ENCODE peak calls at places on chromosome 3, in eight cellular contexts. One of them, this sample, is unnamed.

GRCh38 chr3:155231792-155232191 is 61.7 kb downstream of the STRIT1 start:
- DNase-seq in colonic mucosa: no peak
- DNase-seq in esophagus squamous epithelium: no peak
- DNase-seq in heart left ventricle: no peak
- DNase-seq in GM23338: no peak
- DNase-seq in PC-9: no peak
- DNase-seq in right atrium auricular region: no peak
- DNase-seq in hepatocyte: no peak
- DNase-seq in this sample: no peak

GRCh38 chr3:45907769-45908705 is 21.7 kb downstream of the CCR9 start:
- DNase-seq in colonic mucosa: no peak
- DNase-seq in esophagus squamous epithelium: no peak
- DNase-seq in heart left ventricle: no peak
- DNase-seq in GM23338: no peak
- DNase-seq in PC-9: no peak
- DNase-seq in right atrium auricular region: no peak
- DNase-seq in hepatocyte: peak; percentile 64
- DNase-seq in this sample: no peak

GRCh38 chr3:127104586-127104985 is 88.3 kb upstream of the PRR23E start:
- DNase-seq in colonic mucosa: no peak
- DNase-seq in esophagus squamous epithelium: no peak
- DNase-seq in heart left ventricle: no peak
- DNase-seq in GM23338: no peak
- DNase-seq in PC-9: no peak
- DNase-seq in right atrium auricular region: no peak
- DNase-seq in hepatocyte: no peak
- DNase-seq in this sample: no peak

GRCh38 chr3:183301937-183302580 is 49.0 kb downstream of the B3GNT5 start:
- DNase-seq in colonic mucosa: no peak
- DNase-seq in esophagus squamous epithelium: no peak
- DNase-seq in heart left ventricle: no peak
- DNase-seq in GM23338: no peak
- DNase-seq in PC-9: no peak
- DNase-seq in right atrium auricular region: no peak
- DNase-seq in hepatocyte: no peak
- DNase-seq in this sample: peak; percentile 64

GRCh38 chr3:139107424-139108252 is 62.9 kb upstream of the PRR23C start:
- DNase-seq in colonic mucosa: no peak
- DNase-seq in esophagus squamous epithelium: no peak
- DNase-seq in heart left ventricle: no peak
- DNase-seq in GM23338: no peak
- DNase-seq in PC-9: no peak
- DNase-seq in right atrium auricular region: no peak
- DNase-seq in hepatocyte: no peak
- DNase-seq in this sample: no peak

GRCh38 chr3:147458995-147459704 is 50.0 kb downstream of the ZIC1 start:
- DNase-seq in colonic mucosa: no peak
- DNase-seq in esophagus squamous epithelium: no peak
- DNase-seq in heart left ventricle: no peak
- DNase-seq in GM23338: no peak
- DNase-seq in PC-9: no peak
- DNase-seq in right atrium auricular region: no peak
- DNase-seq in hepatocyte: no peak
- DNase-seq in this sample: no peak

GRCh38 chr3:57572096-57572495 is 16.0 kb downstream of the PDE12 start:
- DNase-seq in colonic mucosa: no peak
- DNase-seq in esophagus squamous epithelium: no peak
- DNase-seq in heart left ventricle: no peak
- DNase-seq in GM23338: no peak
- DNase-seq in PC-9: no peak
- DNase-seq in right atrium auricular region: no peak
- DNase-seq in hepatocyte: no peak
- DNase-seq in this sample: no peak

GRCh38 chr3:56086355-56086754 is 381.9 kb downstream of the ERC2 start:
- DNase-seq in colonic mucosa: no peak
- DNase-seq in esophagus squamous epithelium: no peak
- DNase-seq in heart left ventricle: no peak
- DNase-seq in GM23338: no peak
- DNase-seq in PC-9: no peak
- DNase-seq in right atrium auricular region: no peak
- DNase-seq in hepatocyte: no peak
- DNase-seq in this sample: no peak

GRCh38 chr3:40737343-40737742 is 212.6 kb downstream of the ZNF621 start:
- DNase-seq in colonic mucosa: no peak
- DNase-seq in esophagus squamous epithelium: no peak
- DNase-seq in heart left ventricle: no peak
- DNase-seq in GM23338: no peak
- DNase-seq in PC-9: no peak
- DNase-seq in right atrium auricular region: no peak
- DNase-seq in hepatocyte: no peak
- DNase-seq in this sample: no peak

GRCh38 chr3:82807781-82808180 is 1046.3 kb upstream of the GBE1 start:
- DNase-seq in colonic mucosa: no peak
- DNase-seq in esophagus squamous epithelium: no peak
- DNase-seq in heart left ventricle: peak; percentile 47
- DNase-seq in GM23338: no peak
- DNase-seq in PC-9: no peak
- DNase-seq in right atrium auricular region: no peak
- DNase-seq in hepatocyte: no peak
- DNase-seq in this sample: no peak

GRCh38 chr3:188975612-188976314 is 196.0 kb upstream of the TPRG1 start:
- DNase-seq in colonic mucosa: no peak
- DNase-seq in esophagus squamous epithelium: no peak
- DNase-seq in heart left ventricle: no peak
- DNase-seq in GM23338: peak; percentile 22
- DNase-seq in PC-9: no peak
- DNase-seq in right atrium auricular region: no peak
- DNase-seq in hepatocyte: peak; percentile 28
- DNase-seq in this sample: peak; percentile 68

GRCh38 chr3:81302045-81302444 is 459.4 kb downstream of the GBE1 start:
- DNase-seq in colonic mucosa: peak; percentile 29
- DNase-seq in esophagus squamous epithelium: no peak
- DNase-seq in heart left ventricle: no peak
- DNase-seq in GM23338: peak; percentile 65
- DNase-seq in PC-9: peak; percentile 15
- DNase-seq in right atrium auricular region: no peak
- DNase-seq in hepatocyte: peak; percentile 67
- DNase-seq in this sample: peak; percentile 41

GRCh38 chr3:138284957-138285477 is 44.6 kb downstream of the NME9 start:
- DNase-seq in colonic mucosa: no peak
- DNase-seq in esophagus squamous epithelium: no peak
- DNase-seq in heart left ventricle: no peak
- DNase-seq in GM23338: peak; percentile 34
- DNase-seq in PC-9: no peak
- DNase-seq in right atrium auricular region: no peak
- DNase-seq in hepatocyte: no peak
- DNase-seq in this sample: no peak

GRCh38 chr3:172014145-172014544 is 25.2 kb upstream of the FNDC3B start:
- DNase-seq in colonic mucosa: no peak
- DNase-seq in esophagus squamous epithelium: no peak
- DNase-seq in heart left ventricle: no peak
- DNase-seq in GM23338: no peak
- DNase-seq in PC-9: no peak
- DNase-seq in right atrium auricular region: no peak
- DNase-seq in hepatocyte: no peak
- DNase-seq in this sample: no peak

GRCh38 chr3:107598926-107599754 is 76.4 kb downstream of the BBX start:
- DNase-seq in colonic mucosa: peak; percentile 68
- DNase-seq in esophagus squamous epithelium: no peak
- DNase-seq in heart left ventricle: peak; percentile 51
- DNase-seq in GM23338: peak; percentile 48
- DNase-seq in PC-9: no peak
- DNase-seq in right atrium auricular region: no peak
- DNase-seq in hepatocyte: peak; percentile 74
- DNase-seq in this sample: peak; percentile 49

GRCh38 chr3:12381199-12381598 is 92.3 kb downstream of the PPARG start:
- DNase-seq in colonic mucosa: no peak
- DNase-seq in esophagus squamous epithelium: no peak
- DNase-seq in heart left ventricle: no peak
- DNase-seq in GM23338: no peak
- DNase-seq in PC-9: no peak
- DNase-seq in right atrium auricular region: no peak
- DNase-seq in hepatocyte: no peak
- DNase-seq in this sample: no peak

DNA sequence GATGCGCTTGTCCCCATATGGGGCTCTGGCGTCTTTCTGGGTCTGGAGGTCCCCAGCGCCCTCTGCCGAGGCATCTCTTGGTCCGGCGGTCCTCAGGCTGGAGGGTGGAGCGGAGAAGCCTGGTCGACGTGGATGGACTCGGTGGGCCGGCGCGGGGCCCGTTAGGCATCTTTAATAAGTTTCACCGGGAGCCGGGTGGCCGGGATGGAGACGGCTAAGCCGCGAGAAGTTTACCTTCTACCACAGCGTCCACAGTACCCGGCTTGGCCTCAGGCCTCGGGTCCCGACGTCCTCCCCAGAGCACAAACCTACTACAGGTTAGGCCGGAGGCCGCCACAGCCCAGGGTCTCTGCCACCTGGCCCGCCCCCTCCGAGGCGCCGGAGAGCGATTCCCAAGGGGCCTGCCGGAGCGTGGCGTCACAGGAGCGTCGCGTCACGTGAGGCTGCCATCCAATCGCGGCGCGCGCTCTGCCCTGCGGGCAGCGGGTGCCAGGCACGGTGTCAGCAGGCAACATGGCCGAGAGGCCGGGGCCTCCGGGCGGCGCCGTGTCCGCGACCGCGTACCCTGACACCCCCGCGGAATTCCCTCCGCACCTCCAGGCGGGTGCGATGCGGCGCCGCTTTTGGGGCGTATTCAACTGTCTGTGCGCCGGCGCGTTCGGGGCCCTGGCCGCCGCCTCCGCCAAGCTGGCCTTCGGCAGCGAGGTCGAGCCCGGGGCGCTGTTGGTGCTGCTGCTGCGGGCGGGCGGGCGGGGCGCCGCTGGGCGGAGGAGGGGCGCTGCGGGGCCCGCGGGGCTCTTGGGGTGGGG is at the start of gene TMEM42:
- DNase-seq in colonic mucosa: peak; percentile 90
- DNase-seq in esophagus squamous epithelium: peak; percentile 24
- DNase-seq in heart left ventricle: peak; percentile 96
- DNase-seq in GM23338: peak; percentile 97
- DNase-seq in PC-9: peak; percentile 86
- DNase-seq in right atrium auricular region: peak; percentile 89
- DNase-seq in hepatocyte: peak; percentile 96
- DNase-seq in this sample: peak; percentile 65
- TF ChIP-seq CTCF in colonic mucosa: no peak
- TF ChIP-seq CTCF in esophagus squamous epithelium: no peak
- TF ChIP-seq CTCF in heart left ventricle: peak; percentile 9
- TF ChIP-seq CTCF in GM23338: peak; percentile 64
- TF ChIP-seq CTCF in PC-9: no peak
- TF ChIP-seq CTCF in right atrium auricular region: peak; percentile 6
- TF ChIP-seq CTCF in hepatocyte: no peak
- TF ChIP-seq CTCF in this sample: peak; percentile 35

DNA sequence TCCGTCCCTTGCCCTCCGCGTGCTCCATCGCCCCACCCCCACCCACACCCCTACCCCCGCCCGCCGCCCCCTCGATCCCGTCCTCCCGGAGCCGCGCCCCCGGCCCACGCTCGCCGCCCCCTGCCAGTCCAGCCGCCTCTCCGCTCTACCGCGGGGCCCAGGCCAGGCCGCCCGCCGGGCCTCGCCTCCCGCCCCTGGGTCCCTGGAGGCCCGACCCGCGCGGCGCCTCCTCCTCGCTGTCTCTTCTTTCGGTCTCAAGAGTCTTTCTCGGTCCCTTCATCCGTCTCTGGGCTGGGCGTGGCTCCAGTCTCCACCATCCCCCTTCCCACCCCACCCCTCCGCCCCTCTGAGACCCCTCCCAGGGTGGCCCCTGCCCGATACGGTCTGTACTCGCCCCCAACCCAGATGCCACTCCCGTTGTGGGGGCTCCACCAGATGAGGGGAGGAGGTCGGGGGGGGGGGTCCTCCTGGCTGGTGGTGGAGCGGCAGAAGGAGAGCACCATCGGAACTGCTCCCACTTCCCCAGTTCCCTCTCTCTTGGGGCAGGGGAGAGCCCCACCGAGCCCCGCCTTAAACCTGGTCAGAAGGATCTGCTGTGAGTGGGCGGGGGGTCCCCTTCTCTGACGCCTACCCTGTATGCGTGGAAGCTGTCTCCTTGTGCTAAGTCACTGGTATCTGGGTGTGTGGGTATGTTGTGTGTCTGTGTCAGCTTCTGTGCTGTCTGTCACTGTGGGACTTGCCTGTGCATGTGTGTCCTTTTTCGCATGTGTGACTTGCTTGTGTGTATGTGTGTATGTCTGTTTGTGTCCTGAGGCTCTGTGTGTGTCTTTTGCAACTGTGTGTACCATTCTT is 1.0 kb downstream of the PRKCD start:
- DNase-seq in colonic mucosa: peak; percentile 46
- DNase-seq in esophagus squamous epithelium: no peak
- DNase-seq in heart left ventricle: no peak
- DNase-seq in GM23338: peak; percentile 78
- DNase-seq in PC-9: no peak
- DNase-seq in right atrium auricular region: no peak
- DNase-seq in hepatocyte: peak; percentile 63
- DNase-seq in this sample: peak; percentile 39
- H3K4me1 ChIP-seq in colonic mucosa: peaks cover 8% of the 10 kb centered on the region
- H3K4me1 ChIP-seq in esophagus squamous epithelium: peaks cover 43% of the 10 kb centered on the region
- H3K4me1 ChIP-seq in heart left ventricle: peaks cover 10% of the 10 kb centered on the region
- H3K4me1 ChIP-seq in GM23338: peaks cover 26% of the 10 kb centered on the region
- H3K4me1 ChIP-seq in PC-9: peaks cover 46% of the 10 kb centered on the region
- H3K4me1 ChIP-seq in right atrium auricular region: peaks cover 62% of the 10 kb centered on the region
- H3K4me1 ChIP-seq in hepatocyte: peaks cover 38% of the 10 kb centered on the region
- H3K4me1 ChIP-seq in this sample: peaks cover 4% of the 10 kb centered on the region

DNA sequence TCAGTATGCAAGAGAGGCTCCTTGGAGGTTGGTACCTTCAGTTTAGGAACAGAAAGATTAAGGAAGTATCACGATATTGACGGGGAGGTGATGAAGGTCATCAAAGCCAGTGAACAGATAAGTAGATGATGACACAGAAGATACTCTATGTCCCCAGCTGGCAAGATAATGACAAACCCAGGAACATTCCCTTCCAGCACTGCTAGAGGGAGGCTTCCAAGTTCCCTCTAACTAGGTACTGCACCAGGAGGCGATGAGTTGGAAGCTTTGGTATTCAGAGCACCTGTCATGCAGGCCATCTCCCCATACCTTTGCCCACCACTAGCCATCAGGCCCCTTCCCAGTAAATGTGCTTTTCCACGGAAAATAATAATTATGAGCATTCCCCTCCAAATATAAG is 40.8 kb downstream of the NBEAL2 start:
- DNase-seq in colonic mucosa: no peak
- DNase-seq in esophagus squamous epithelium: no peak
- DNase-seq in heart left ventricle: no peak
- DNase-seq in GM23338: no peak
- DNase-seq in PC-9: no peak
- DNase-seq in right atrium auricular region: no peak
- DNase-seq in hepatocyte: no peak
- DNase-seq in this sample: no peak
- TF ChIP-seq CTCF in colonic mucosa: no peak
- TF ChIP-seq CTCF in esophagus squamous epithelium: no peak
- TF ChIP-seq CTCF in heart left ventricle: no peak
- TF ChIP-seq CTCF in GM23338: no peak
- TF ChIP-seq CTCF in PC-9: no peak
- TF ChIP-seq CTCF in right atrium auricular region: no peak
- TF ChIP-seq CTCF in hepatocyte: no peak
- TF ChIP-seq CTCF in this sample: no peak

DNA sequence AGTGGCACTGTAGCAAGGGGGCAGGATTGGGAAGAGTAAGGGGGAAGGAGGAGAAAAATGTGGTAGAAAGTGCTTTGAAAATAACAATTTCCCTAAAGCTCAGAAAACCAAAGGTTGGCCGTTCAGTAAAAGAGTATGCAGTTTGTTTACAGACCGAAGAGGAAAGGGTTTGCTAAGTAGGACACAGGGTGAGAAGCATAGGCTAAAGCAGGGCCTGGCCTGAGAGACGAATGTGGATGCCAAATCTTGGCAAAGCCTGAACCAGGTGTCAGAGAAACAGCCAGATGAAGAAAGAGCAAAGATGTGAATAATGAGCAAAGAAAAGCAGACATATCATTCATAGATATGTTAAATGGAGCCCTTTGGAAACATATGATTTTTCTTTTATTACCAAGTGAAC is 17.1 kb downstream of the NEK10 start:
- DNase-seq in colonic mucosa: no peak
- DNase-seq in esophagus squamous epithelium: no peak
- DNase-seq in heart left ventricle: no peak
- DNase-seq in GM23338: no peak
- DNase-seq in PC-9: no peak
- DNase-seq in right atrium auricular region: no peak
- DNase-seq in hepatocyte: no peak
- DNase-seq in this sample: no peak
- H3K4me1 ChIP-seq in colonic mucosa: no peaks in the 10 kb centered on the region
- H3K4me1 ChIP-seq in esophagus squamous epithelium: peaks cover 6% of the 10 kb centered on the region
- H3K4me1 ChIP-seq in heart left ventricle: no peaks in the 10 kb centered on the region
- H3K4me1 ChIP-seq in GM23338: peaks cover 28% of the 10 kb centered on the region
- H3K4me1 ChIP-seq in PC-9: no peaks in the 10 kb centered on the region
- H3K4me1 ChIP-seq in right atrium auricular region: no peaks in the 10 kb centered on the region
- H3K4me1 ChIP-seq in hepatocyte: no peaks in the 10 kb centered on the region
- H3K4me1 ChIP-seq in this sample: no peaks in the 10 kb centered on the region